ENCODE peak calls at places on chromosomes 6 and 20, in nine cellular contexts. P, X, R, F, B, Z, Q, A and N are unnamed samples. For H3K36me3 and H3K4me1, the result is how much of the 10 kb centered on the place peaks cover.

GRCh38 chr6:86657192-86657591 is 280.1 kb upstream of the HTR1E start:
- DNase-seq in P (no peak), X (no peak), R (no peak), F (no peak), B (no peak), Z (no peak), Q (no peak), A (no peak), N (no peak)

GRCh38 chr6:49849121-49849907 is 17.0 kb downstream of the CRISP1 start:
- DNase-seq in P (peak), X (peak), R (peak), F (no peak), B (peak), Z (peak), Q (peak), A (peak), N (peak)

GRCh38 chr6:11779308-11780096 is 899 bp upstream of the ADTRP start:
- DNase-seq in P (peak), X (no peak), R (no peak), F (no peak), B (no peak), Z (no peak), Q (no peak), A (no peak), N (no peak)

GRCh38 chr6:161272600-161273355 is 1.1 kb downstream of the AGPAT4 start:
- DNase-seq in P (peak), X (peak), R (no peak), F (no peak), B (peak), Z (peak), Q (peak), A (peak), N (peak)

GRCh38 chr20:59468831-59469230 is 135.5 kb upstream of the PHACTR3 start:
- DNase-seq in P (no peak), X (no peak), R (no peak), F (no peak), B (no peak), Z (no peak), Q (no peak), A (no peak), N (no peak)

GRCh38 chr6:138500045-138500665 is 861 bp upstream of the NHSL1 start:
- DNase-seq in P (no peak), X (no peak), R (no peak), F (no peak), B (no peak), Z (no peak), Q (no peak), A (no peak), N (no peak)

GRCh38 chr6:20008081-20008480 is 170.9 kb downstream of the ID4 start:
- DNase-seq in P (no peak), X (no peak), R (no peak), F (no peak), B (no peak), Z (no peak), Q (no peak), A (no peak), N (no peak)

GRCh38 chr20:41078329-41078728 is 49.7 kb downstream of the TOP1 start:
- DNase-seq in P (peak), X (peak), R (no peak), F (no peak), B (no peak), Z (no peak), Q (peak), A (peak), N (peak)

GRCh38 chr6:51526922-51527321 is 560.5 kb downstream of the PKHD1 start:
- DNase-seq in P (no peak), X (no peak), R (no peak), F (no peak), B (no peak), Z (no peak), Q (no peak), A (no peak), N (no peak)

GRCh38 chr6:23412770-23413169 is 713.2 kb upstream of the NRSN1 start:
- DNase-seq in P (peak), X (no peak), R (no peak), F (no peak), B (no peak), Z (no peak), Q (no peak), A (no peak), N (peak)

GRCh38 chr6:50145125-50145524 is 95.4 kb upstream of the DEFB112 start:
- DNase-seq in P (peak), X (peak), R (no peak), F (no peak), B (no peak), Z (no peak), Q (peak), A (no peak), N (peak)

GRCh38 chr6:150177260-150178246 is 34.7 kb downstream of the PPP1R14C start:
- DNase-seq in P (no peak), X (no peak), R (no peak), F (no peak), B (no peak), Z (no peak), Q (peak), A (no peak), N (no peak)

GRCh38 chr6:163635731-163636344 is 221.3 kb downstream of the QKI start:
- DNase-seq in P (no peak), X (no peak), R (peak), F (no peak), B (no peak), Z (no peak), Q (no peak), A (no peak), N (no peak)

GRCh38 chr20:59640267-59640666 is 35.9 kb downstream of the PHACTR3 start:
- DNase-seq in P (no peak), X (no peak), R (no peak), F (no peak), B (no peak), Z (no peak), Q (no peak), A (no peak), N (no peak)

GRCh38 chr6:62640749-62641148 is 354.7 kb upstream of the KHDRBS2 start:
- DNase-seq in P (no peak), X (no peak), R (no peak), F (no peak), B (no peak), Z (no peak), Q (no peak), A (no peak), N (no peak)

GRCh38 chr6:162868397-162868796 is 140.6 kb downstream of the PACRG start:
- DNase-seq in P (no peak), X (no peak), R (no peak), F (no peak), B (peak), Z (no peak), Q (no peak), A (no peak), N (no peak)

GRCh38 chr6:127058027-127058426 is 60.4 kb upstream of the RSPO3 start:
- DNase-seq in P (no peak), X (peak), R (no peak), F (no peak), B (no peak), Z (no peak), Q (peak), A (peak), N (peak)

GRCh38 chr20:36736451-36737182 is 9.3 kb downstream of the NDRG3 start:
- DNase-seq in P (no peak), X (no peak), R (no peak), F (no peak), B (peak), Z (no peak), Q (no peak), A (no peak), N (no peak)

GRCh38 chr6:1544000-1544399 is 65.7 kb upstream of the FOXC1 start:
- DNase-seq in P (no peak), X (no peak), R (no peak), F (no peak), B (no peak), Z (no peak), Q (no peak), A (no peak), N (no peak)

GRCh38 chr6:133240511-133241087 is 558 bp upstream of the EYA4 start:
- DNase-seq in P (no peak), X (peak), R (no peak), F (no peak), B (peak), Z (peak), Q (peak), A (no peak), N (peak)

GRCh38 chr6:144893737-144894151 is 608.6 kb downstream of the UTRN start:
- DNase-seq in P (no peak), X (no peak), R (no peak), F (no peak), B (no peak), Z (no peak), Q (no peak), A (no peak), N (no peak)

GRCh38 chr6:148192310-148192709 is 150.3 kb upstream of the SASH1 start:
- DNase-seq in P (peak), X (no peak), R (no peak), F (no peak), B (no peak), Z (no peak), Q (peak), A (peak), N (peak)

GRCh38 chr6:137352859-137353258 is 133.7 kb upstream of the IFNGR1 start:
- DNase-seq in P (no peak), X (peak), R (no peak), F (no peak), B (no peak), Z (no peak), Q (no peak), A (no peak), N (no peak)

GRCh38 chr6:21664263-21665081 is 70.9 kb downstream of the SOX4 start:
- DNase-seq in P (peak), X (no peak), R (no peak), F (no peak), B (peak), Z (peak), Q (no peak), A (peak), N (peak)

GRCh38 chr20:4666001-4666470 is 55.7 kb upstream of the PRND start:
- DNase-seq in P (peak), X (peak), R (no peak), F (peak), B (no peak), Z (no peak), Q (peak), A (peak), N (peak)

GRCh38 chr6:43763133-43763797 is 6.7 kb upstream of the VEGFA start:
- DNase-seq in P (no peak), X (no peak), R (no peak), F (no peak), B (no peak), Z (no peak), Q (peak), A (no peak), N (no peak)

GRCh38 chr6:43665376-43665775 is 20.5 kb downstream of the RSPH9 start:
- DNase-seq in P (peak), X (no peak), R (no peak), F (no peak), B (no peak), Z (no peak), Q (peak), A (no peak), N (no peak)

GRCh38 chr6:148520109-148520841 is 177.6 kb downstream of the SASH1 start:
- DNase-seq in P (peak), X (no peak), R (no peak), F (no peak), B (no peak), Z (no peak), Q (no peak), A (no peak), N (no peak)

GRCh38 chr6:167565884-167566491 is 241.1 kb downstream of the TTLL2 start:
- DNase-seq in P (no peak), X (no peak), R (no peak), F (no peak), B (peak), Z (peak), Q (no peak), A (no peak), N (no peak)

GRCh38 chr6:25962368-25963127 is at the start of gene TRIM38:
- DNase-seq in P (peak), X (peak), R (no peak), F (peak), B (peak), Z (no peak), Q (peak), A (peak), N (peak)

GRCh38 chr6:30618270-30618787 is 689 bp downstream of the MRPS18B start:
- DNase-seq in P (peak), X (no peak), R (no peak), F (no peak), B (no peak), Z (no peak), Q (no peak), A (no peak), N (no peak)
- H3K36me3 ChIP-seq in P (under half), X (under half), R (half or more), F (under half), B (half or more), Z (under half), Q (under half), A (under half), N (under half)

DNA sequence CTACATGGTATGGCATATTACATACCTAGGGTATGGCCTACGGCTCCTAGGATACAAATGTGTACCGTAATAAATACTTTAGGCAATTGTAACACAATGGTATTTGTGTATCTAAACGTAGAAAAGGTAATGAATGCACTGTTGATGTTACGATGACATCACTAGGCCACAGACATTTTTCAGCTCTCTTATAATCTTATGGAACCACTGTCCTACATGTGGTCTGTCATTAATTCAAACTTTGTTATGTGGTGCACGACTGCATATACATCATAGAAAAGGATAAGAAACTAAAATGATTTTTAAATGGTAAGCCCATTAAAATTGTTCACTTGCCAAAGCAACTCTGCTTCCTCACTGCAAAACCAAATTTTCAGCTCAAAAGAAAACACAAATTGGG is 35.7 kb downstream of the CSNK2A1 start:
- DNase-seq in P (no peak), X (no peak), R (no peak), F (no peak), B (no peak), Z (no peak), Q (peak), A (no peak), N (no peak)
- H3K4me1 ChIP-seq in P (under half), X (under half), R (under half), F (under half), B (under half), Z (under half), Q (under half), A (under half), N (under half)

DNA sequence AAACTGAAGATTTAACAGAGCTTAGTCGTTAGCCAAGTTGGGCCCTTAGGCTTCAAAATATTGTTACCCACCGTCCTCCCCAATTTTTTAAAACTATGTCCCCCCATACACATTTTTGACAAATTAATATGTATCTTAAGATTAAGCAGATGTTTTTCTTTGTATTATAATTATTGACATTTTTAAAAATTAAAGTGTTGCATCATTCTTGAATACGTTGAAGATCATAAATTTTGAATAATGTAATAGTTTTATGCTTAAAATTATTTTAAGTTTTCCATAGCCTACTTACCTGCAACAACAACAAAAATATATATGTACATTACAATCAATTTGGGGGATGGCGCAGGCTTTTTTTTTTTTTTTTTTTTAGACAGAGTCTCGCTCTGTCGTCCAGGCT is 8.2 kb upstream of the PRSS16 start:
- DNase-seq in P (no peak), X (no peak), R (no peak), F (no peak), B (no peak), Z (no peak), Q (no peak), A (no peak), N (no peak)
- H3K9ac ChIP-seq in P (no peak), X (no peak), R (peak), F (no peak), B (no peak), Z (no peak), Q (no peak), A (no peak), N (no peak)

GRCh38 chr6:99548706-99549105 is 19.8 kb downstream of the CCNC start:
- DNase-seq in P (no peak), X (no peak), R (no peak), F (no peak), B (no peak), Z (no peak), Q (no peak), A (no peak), N (no peak)
- H3K36me3 ChIP-seq in P (under half), X (under half), R (half or more), F (under half), B (half or more), Z (under half), Q (under half), A (under half), N (half or more)